ENCODE peak calls at places on chromosomes 6 and 20, in four cellular contexts. One of them, this sample, is unnamed.

GRCh38 chr6:10099086-10099499 is 315.8 kb downstream of the TFAP2A start:
- DNase-seq in psoas muscle: no peak
- DNase-seq in heart right ventricle: no peak
- DNase-seq in HepG2: no peak
- DNase-seq in this sample: no peak

GRCh38 chr6:106199998-106200397 is 113.9 kb downstream of the PRDM1 start:
- DNase-seq in psoas muscle: no peak
- DNase-seq in heart right ventricle: no peak
- DNase-seq in HepG2: no peak
- DNase-seq in this sample: no peak

GRCh38 chr6:160952633-160953281 is 38.8 kb upstream of the MAP3K4 start:
- DNase-seq in psoas muscle: no peak
- DNase-seq in HepG2: no peak
- DNase-seq in heart right ventricle: no peak
- DNase-seq in this sample: no peak

GRCh38 chr6:69917834-69918233 is 51.5 kb downstream of the COL19A1 start:
- DNase-seq in heart right ventricle: no peak
- DNase-seq in psoas muscle: no peak
- DNase-seq in HepG2: no peak
- DNase-seq in this sample: no peak

GRCh38 chr6:138590796-138591709 is 91.8 kb upstream of the NHSL1 start:
- DNase-seq in HepG2: peak; percentile 89
- DNase-seq in psoas muscle: no peak
- DNase-seq in heart right ventricle: no peak
- DNase-seq in this sample: peak; percentile 84

GRCh38 chr6:39945626-39946025 is 11.4 kb upstream of the MOCS1 start:
- DNase-seq in psoas muscle: no peak
- DNase-seq in HepG2: no peak
- DNase-seq in heart right ventricle: no peak
- DNase-seq in this sample: peak; percentile 64

GRCh38 chr20:63641792-63642517 is 11.3 kb downstream of the STMN3 start:
- DNase-seq in psoas muscle: peak; percentile 86
- DNase-seq in heart right ventricle: peak; percentile 91
- DNase-seq in HepG2: peak; percentile 90
- DNase-seq in this sample: peak; percentile 99

GRCh38 chr20:32354592-32355416 is 3.3 kb upstream of the ASXL1 start:
- DNase-seq in HepG2: peak; percentile 93
- DNase-seq in heart right ventricle: no peak
- DNase-seq in psoas muscle: no peak
- DNase-seq in this sample: no peak

GRCh38 chr6:6758546-6758914 is 170.0 kb downstream of the LY86 start:
- DNase-seq in heart right ventricle: no peak
- DNase-seq in psoas muscle: no peak
- DNase-seq in HepG2: no peak
- DNase-seq in this sample: no peak

GRCh38 chr6:91476000-91476399 is 889.1 kb upstream of the MAP3K7 start:
- DNase-seq in HepG2: peak; percentile 7
- DNase-seq in heart right ventricle: no peak
- DNase-seq in psoas muscle: no peak
- DNase-seq in this sample: no peak

GRCh38 chr20:11982289-11982957 is 64.7 kb downstream of the BTBD3 start:
- DNase-seq in heart right ventricle: no peak
- DNase-seq in HepG2: peak; percentile 54
- DNase-seq in psoas muscle: no peak
- DNase-seq in this sample: peak; percentile 61

GRCh38 chr6:110996661-110997060 is 14.8 kb downstream of the RPF2 start:
- DNase-seq in HepG2: no peak
- DNase-seq in heart right ventricle: no peak
- DNase-seq in psoas muscle: no peak
- DNase-seq in this sample: no peak

GRCh38 chr6:129519750-129520149 is 190.2 kb downstream of the ARHGAP18 start:
- DNase-seq in psoas muscle: no peak
- DNase-seq in HepG2: no peak
- DNase-seq in heart right ventricle: no peak
- DNase-seq in this sample: no peak

GRCh38 chr6:166344240-166344639 is 1.9 kb upstream of the SFT2D1 start:
- DNase-seq in heart right ventricle: no peak
- DNase-seq in psoas muscle: no peak
- DNase-seq in HepG2: no peak
- DNase-seq in this sample: no peak

GRCh38 chr6:1679691-1680068 is 70.0 kb downstream of the FOXC1 start:
- DNase-seq in HepG2: peak; percentile 49
- DNase-seq in heart right ventricle: no peak
- DNase-seq in psoas muscle: no peak
- DNase-seq in this sample: no peak

GRCh38 chr6:147869223-147869600 is 360.7 kb downstream of the SAMD5 start:
- DNase-seq in HepG2: no peak
- DNase-seq in psoas muscle: no peak
- DNase-seq in heart right ventricle: no peak
- DNase-seq in this sample: no peak

GRCh38 chr6:80214436-80215022 is 108.1 kb downstream of the BCKDHB start:
- DNase-seq in heart right ventricle: no peak
- DNase-seq in HepG2: peak; percentile 29
- DNase-seq in psoas muscle: no peak
- DNase-seq in this sample: no peak

GRCh38 chr6:131013495-131013894 is 49.5 kb downstream of the EPB41L2 start:
- DNase-seq in HepG2: no peak
- DNase-seq in psoas muscle: no peak
- DNase-seq in heart right ventricle: no peak
- DNase-seq in this sample: no peak

GRCh38 chr20:43448748-43449535 is 8.8 kb upstream of the SRSF6 start:
- DNase-seq in heart right ventricle: no peak
- DNase-seq in psoas muscle: no peak
- DNase-seq in HepG2: peak; percentile 70
- DNase-seq in this sample: peak; percentile 71

GRCh38 chr20:25178563-25179438 is 16.7 kb upstream of the ENTPD6 start:
- DNase-seq in HepG2: peak; percentile 67
- DNase-seq in heart right ventricle: no peak
- DNase-seq in psoas muscle: peak; percentile 55
- DNase-seq in this sample: no peak

GRCh38 chr6:69622924-69623323 is 173.9 kb downstream of the LMBRD1 start:
- DNase-seq in heart right ventricle: no peak
- DNase-seq in psoas muscle: no peak
- DNase-seq in HepG2: no peak
- DNase-seq in this sample: no peak

GRCh38 chr6:143555071-143555492 is 43.6 kb upstream of the FUCA2 start:
- DNase-seq in psoas muscle: no peak
- DNase-seq in HepG2: no peak
- DNase-seq in heart right ventricle: no peak
- DNase-seq in this sample: no peak

GRCh38 chr6:490251-491037 is 98.9 kb downstream of the IRF4 start:
- DNase-seq in HepG2: no peak
- DNase-seq in psoas muscle: no peak
- DNase-seq in heart right ventricle: no peak
- DNase-seq in this sample: no peak

GRCh38 chr6:169714595-169714994 is 9.7 kb downstream of the PHF10 start:
- DNase-seq in HepG2: no peak
- DNase-seq in psoas muscle: no peak
- DNase-seq in heart right ventricle: no peak
- DNase-seq in this sample: no peak

GRCh38 chr6:158009935-158010585 is 28.4 kb downstream of the SYNJ2 start:
- DNase-seq in psoas muscle: no peak
- DNase-seq in heart right ventricle: no peak
- DNase-seq in HepG2: no peak
- DNase-seq in this sample: no peak

GRCh38 chr20:33575302-33575701 is 85.4 kb downstream of the CBFA2T2 start:
- DNase-seq in psoas muscle: no peak
- DNase-seq in heart right ventricle: no peak
- DNase-seq in HepG2: no peak
- DNase-seq in this sample: no peak

GRCh38 chr6:71127374-71127773 is 161.2 kb upstream of the OGFRL1 start:
- DNase-seq in heart right ventricle: no peak
- DNase-seq in HepG2: no peak
- DNase-seq in psoas muscle: no peak
- DNase-seq in this sample: no peak

GRCh38 chr6:163814494-163815364 is 400.2 kb downstream of the QKI start:
- DNase-seq in HepG2: no peak
- DNase-seq in psoas muscle: peak; percentile 71
- DNase-seq in heart right ventricle: no peak
- DNase-seq in this sample: no peak

GRCh38 chr6:117008618-117009017 is 131.6 kb downstream of the RFX6 start:
- DNase-seq in HepG2: no peak
- DNase-seq in heart right ventricle: no peak
- DNase-seq in psoas muscle: no peak
- DNase-seq in this sample: no peak

GRCh38 chr6:133973109-133973971 is 20.3 kb downstream of the TBPL1 start:
- DNase-seq in psoas muscle: no peak
- DNase-seq in heart right ventricle: no peak
- DNase-seq in HepG2: peak; percentile 58
- DNase-seq in this sample: no peak

GRCh38 chr6:40807484-40807883 is 220.3 kb upstream of the LRFN2 start:
- DNase-seq in heart right ventricle: no peak
- DNase-seq in HepG2: no peak
- DNase-seq in psoas muscle: no peak
- DNase-seq in this sample: no peak

DNA sequence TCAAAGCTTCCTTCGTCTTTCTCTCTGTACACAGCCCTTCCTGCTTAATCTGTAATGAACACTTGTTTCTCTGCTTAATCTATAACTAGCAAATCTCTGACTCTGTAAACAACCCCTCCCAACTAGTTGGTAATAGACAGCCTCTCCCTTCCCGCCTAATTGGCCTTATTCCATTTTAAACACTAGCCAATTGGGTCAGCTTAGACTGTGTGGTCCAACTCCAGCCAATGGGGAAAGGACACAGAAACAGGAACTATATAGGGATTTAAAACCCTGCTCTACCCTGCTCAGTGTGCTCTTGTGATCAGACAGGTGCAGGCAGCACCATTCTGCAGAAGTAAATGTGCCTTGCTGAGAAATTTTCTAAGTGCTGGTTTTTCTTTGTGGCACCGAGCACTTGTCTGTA is 18.5 kb downstream of the CHD6 start:
- DNase-seq in HepG2: no peak
- DNase-seq in psoas muscle: no peak
- DNase-seq in heart right ventricle: no peak
- DNase-seq in this sample: no peak
- H3K9me3 ChIP-seq in HepG2: peaks cover 52% of the 10 kb centered on the region
- H3K9me3 ChIP-seq in psoas muscle: peaks cover 43% of the 10 kb centered on the region
- H3K9me3 ChIP-seq in heart right ventricle: peaks cover 12% of the 10 kb centered on the region
- H3K9me3 ChIP-seq in this sample: peaks cover 9% of the 10 kb centered on the region

DNA sequence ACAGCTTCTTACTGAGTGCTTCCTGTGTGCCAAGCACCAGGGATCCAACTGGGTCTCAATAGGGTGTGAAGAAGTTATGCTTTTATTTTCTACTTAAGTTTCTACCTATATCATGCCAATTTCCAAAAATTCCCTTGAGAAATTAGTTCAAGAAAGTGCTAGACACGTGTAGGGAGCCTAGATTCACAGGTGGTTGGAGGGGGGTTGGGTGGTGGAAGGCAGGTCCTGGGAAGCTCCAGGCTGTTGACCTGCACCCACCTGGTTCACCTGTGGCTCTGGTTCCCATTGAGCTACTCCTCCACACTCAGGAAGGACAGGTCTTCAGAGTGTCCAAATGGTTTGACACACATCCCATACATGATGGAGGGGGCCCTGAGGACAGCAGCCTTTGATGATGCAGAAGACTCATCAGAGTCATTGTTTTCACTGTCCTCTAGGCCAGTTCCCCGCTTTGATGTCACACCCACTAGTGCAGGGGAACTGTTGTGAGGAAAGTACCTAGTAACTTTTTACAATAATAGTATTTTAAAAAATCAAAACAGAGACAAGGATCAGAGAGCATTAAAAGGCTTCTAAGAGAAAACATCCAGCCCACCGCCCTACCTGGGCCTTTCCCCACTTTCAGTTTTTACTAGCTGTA is 39.8 kb upstream of the MYL9 start:
- DNase-seq in psoas muscle: no peak
- DNase-seq in heart right ventricle: no peak
- DNase-seq in HepG2: no peak
- DNase-seq in this sample: no peak
- H3K4me1 ChIP-seq in psoas muscle: no peaks in the 10 kb centered on the region
- H3K4me1 ChIP-seq in heart right ventricle: peaks cover 24% of the 10 kb centered on the region
- H3K4me1 ChIP-seq in HepG2: peaks cover 6% of the 10 kb centered on the region
- H3K4me1 ChIP-seq in this sample: no peaks in the 10 kb centered on the region

DNA sequence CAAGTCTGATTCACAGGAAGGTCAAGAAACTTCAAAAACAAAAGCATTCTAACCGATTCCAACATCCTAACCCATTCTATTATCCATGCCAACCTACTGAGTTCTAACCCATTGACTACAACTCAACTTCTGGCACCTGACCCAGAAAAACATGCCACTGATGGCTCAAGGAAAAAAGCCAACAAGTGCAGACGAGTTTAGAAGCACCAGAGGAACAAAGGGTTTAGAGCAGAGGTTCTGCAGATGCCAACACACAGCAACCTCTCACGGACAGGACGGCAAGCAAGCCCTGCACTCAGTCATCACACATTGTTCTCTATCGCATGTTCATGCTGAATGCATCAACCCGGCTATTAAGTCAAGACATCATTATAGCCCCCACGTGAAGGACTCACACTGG is 25.2 kb upstream of the MC3R start:
- DNase-seq in HepG2: no peak
- DNase-seq in psoas muscle: no peak
- DNase-seq in heart right ventricle: no peak
- DNase-seq in this sample: no peak
- H3K9me3 ChIP-seq in HepG2: peaks cover 10% of the 10 kb centered on the region
- H3K9me3 ChIP-seq in psoas muscle: peaks cover 4% of the 10 kb centered on the region
- H3K9me3 ChIP-seq in heart right ventricle: no peaks in the 10 kb centered on the region
- H3K9me3 ChIP-seq in this sample: no peaks in the 10 kb centered on the region

GRCh38 chr6:52538921-52539354 is 37.9 kb downstream of the TRAM2 start:
- DNase-seq in heart right ventricle: no peak
- DNase-seq in HepG2: no peak
- DNase-seq in psoas muscle: no peak
- DNase-seq in this sample: no peak
- H3K4me1 ChIP-seq in heart right ventricle: peaks cover 68% of the 10 kb centered on the region
- H3K4me1 ChIP-seq in HepG2: peaks cover 78% of the 10 kb centered on the region
- H3K4me1 ChIP-seq in psoas muscle: peaks cover 10% of the 10 kb centered on the region
- H3K4me1 ChIP-seq in this sample: no peaks in the 10 kb centered on the region

DNA sequence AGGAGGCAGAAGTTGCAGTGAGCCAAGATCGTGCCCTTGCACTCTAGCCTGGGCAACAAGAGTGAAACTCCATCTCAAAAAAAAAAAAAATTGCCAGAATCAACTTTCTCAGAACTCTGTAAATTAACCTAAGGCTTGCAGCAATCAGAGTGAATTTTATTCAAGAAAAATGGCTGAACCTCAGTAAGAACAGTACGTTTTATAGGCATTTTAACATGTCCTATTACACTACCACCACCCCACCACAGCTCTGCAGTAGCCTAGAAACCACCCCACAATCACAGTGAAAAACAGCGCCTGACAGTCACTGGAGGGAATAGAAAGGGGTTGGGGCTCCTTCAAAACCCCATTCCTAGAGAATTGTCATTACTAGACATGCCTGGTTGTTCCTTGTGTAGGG is 16.4 kb upstream of the BTN1A1 start:
- DNase-seq in HepG2: no peak
- DNase-seq in heart right ventricle: no peak
- DNase-seq in psoas muscle: no peak
- DNase-seq in this sample: no peak
- H3K9me3 ChIP-seq in HepG2: no peaks in the 10 kb centered on the region
- H3K9me3 ChIP-seq in heart right ventricle: peaks cover 11% of the 10 kb centered on the region
- H3K9me3 ChIP-seq in psoas muscle: peaks cover 3% of the 10 kb centered on the region
- H3K9me3 ChIP-seq in this sample: no peaks in the 10 kb centered on the region

GRCh38 chr6:21744321-21744720 is 150.8 kb downstream of the SOX4 start:
- DNase-seq in HepG2: no peak
- DNase-seq in heart right ventricle: no peak
- DNase-seq in psoas muscle: no peak
- DNase-seq in this sample: no peak
- H3K4me1 ChIP-seq in HepG2: no peaks in the 10 kb centered on the region
- H3K4me1 ChIP-seq in heart right ventricle: peaks cover 29% of the 10 kb centered on the region
- H3K4me1 ChIP-seq in psoas muscle: no peaks in the 10 kb centered on the region
- H3K4me1 ChIP-seq in this sample: peaks cover 28% of the 10 kb centered on the region